ENCODE peak calls at places on chromosomes 6 and 20, in four cellular contexts. One of them, this sample, is unnamed.

GRCh38 chr6:39426057-39426592 is 103.6 kb upstream of the KCNK16 start:
- DNase-seq in GM12878: no peak
- DNase-seq in HepG2: no peak
- DNase-seq in H1: no peak
- DNase-seq in this sample: no peak

GRCh38 chr20:49432562-49432961 is 49.9 kb downstream of the KCNB1 start:
- DNase-seq in GM12878: no peak
- DNase-seq in H1: no peak
- DNase-seq in HepG2: no peak
- DNase-seq in this sample: no peak

GRCh38 chr6:111559193-111560097 is 46.2 kb downstream of the TRAF3IP2 start:
- DNase-seq in H1: no peak
- DNase-seq in GM12878: no peak
- DNase-seq in HepG2: peak; percentile 34
- DNase-seq in this sample: no peak

GRCh38 chr6:154598403-154598802 is 87.9 kb upstream of the CNKSR3 start:
- DNase-seq in H1: no peak
- DNase-seq in GM12878: no peak
- DNase-seq in HepG2: no peak
- DNase-seq in this sample: no peak

GRCh38 chr6:116265081-116265829 is 11.4 kb upstream of the TSPYL4 start:
- DNase-seq in GM12878: no peak
- DNase-seq in H1: no peak
- DNase-seq in HepG2: no peak
- DNase-seq in this sample: no peak

GRCh38 chr6:25645916-25646315 is 6.1 kb upstream of the SCGN start:
- DNase-seq in HepG2: peak; percentile 35
- DNase-seq in GM12878: no peak
- DNase-seq in H1: no peak
- DNase-seq in this sample: no peak

GRCh38 chr6:131765081-131765852 is 42.6 kb upstream of the ENPP1 start:
- DNase-seq in GM12878: no peak
- DNase-seq in HepG2: peak; percentile 83
- DNase-seq in H1: no peak
- DNase-seq in this sample: no peak

GRCh38 chr20:56724246-56724757 is 95.2 kb downstream of the TFAP2C start:
- DNase-seq in HepG2: no peak
- DNase-seq in GM12878: no peak
- DNase-seq in H1: no peak
- DNase-seq in this sample: no peak

GRCh38 chr6:156778615-156779205 is 1.5 kb downstream of the ARID1B start:
- DNase-seq in HepG2: peak; percentile 34
- DNase-seq in GM12878: no peak
- DNase-seq in H1: no peak
- DNase-seq in this sample: peak; percentile 71

GRCh38 chr6:14747881-14748520 is 497.9 kb upstream of the JARID2 start:
- DNase-seq in H1: no peak
- DNase-seq in HepG2: no peak
- DNase-seq in GM12878: no peak
- DNase-seq in this sample: no peak

GRCh38 chr6:170143401-170144150 is 147.3 kb downstream of the DLL1 start:
- DNase-seq in GM12878: no peak
- DNase-seq in HepG2: no peak
- DNase-seq in H1: no peak
- DNase-seq in this sample: no peak

GRCh38 chr6:81589465-81590313 is 162.8 kb downstream of the TENT5A start:
- DNase-seq in H1: no peak
- DNase-seq in HepG2: peak; percentile 3
- DNase-seq in GM12878: no peak
- DNase-seq in this sample: no peak

GRCh38 chr6:11770546-11771466 is 7.8 kb downstream of the ADTRP start:
- DNase-seq in HepG2: no peak
- DNase-seq in H1: no peak
- DNase-seq in GM12878: no peak
- DNase-seq in this sample: no peak

GRCh38 chr6:125201961-125202729 is 48.6 kb downstream of the TPD52L1 start:
- DNase-seq in GM12878: no peak
- DNase-seq in HepG2: no peak
- DNase-seq in H1: no peak
- DNase-seq in this sample: peak; percentile 27

DNA sequence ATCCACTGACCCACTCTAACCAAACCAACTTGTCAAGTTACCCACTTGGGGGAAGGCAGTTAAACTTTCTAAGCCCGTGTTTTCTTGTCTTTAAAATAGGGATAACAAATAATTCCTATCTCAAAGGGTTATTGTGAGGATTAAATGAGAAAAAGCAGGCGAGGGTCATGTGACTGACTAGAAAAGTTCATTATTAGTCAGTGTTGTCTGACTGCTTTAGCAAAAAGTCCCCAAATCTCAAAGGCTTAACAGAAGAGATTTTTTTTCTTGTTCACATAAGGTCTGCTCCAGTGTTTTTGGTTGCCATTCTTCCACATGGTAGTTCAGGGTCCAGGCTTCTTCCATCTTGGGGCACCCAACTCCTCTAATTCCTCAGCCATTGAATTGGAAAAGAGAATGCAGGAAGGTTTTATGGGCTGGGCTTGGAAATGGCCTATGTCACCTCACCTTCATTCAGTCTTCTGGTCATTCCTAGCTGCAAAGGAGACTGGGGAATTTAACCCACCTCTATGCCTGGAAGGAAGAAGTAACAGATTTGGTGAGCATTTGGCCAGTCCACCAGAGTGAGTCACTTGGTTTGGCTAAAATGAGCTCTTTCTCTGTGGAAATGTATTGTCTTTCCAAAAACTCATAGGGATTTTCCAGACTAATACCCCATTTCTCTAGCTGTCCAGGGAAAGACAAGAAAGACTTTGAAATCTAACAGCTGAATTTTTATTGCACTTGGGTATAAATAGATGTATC is 77.0 kb downstream of the CAP2 start:
- DNase-seq in GM12878: no peak
- DNase-seq in H1: no peak
- DNase-seq in HepG2: no peak
- DNase-seq in this sample: no peak
- TF ChIP-seq BRCA1 in GM12878: no peak
- TF ChIP-seq BRCA1 in H1: no peak
- TF ChIP-seq BRCA1 in HepG2: no peak
- TF ChIP-seq BRCA1 in this sample: no peak

GRCh38 chr20:40727960-40728359 is 38.9 kb upstream of the MAFB start:
- DNase-seq in H1: no peak
- DNase-seq in HepG2: no peak
- DNase-seq in GM12878: no peak
- DNase-seq in this sample: no peak
- TF ChIP-seq BRCA1 in H1: no peak
- TF ChIP-seq BRCA1 in HepG2: no peak
- TF ChIP-seq BRCA1 in GM12878: no peak
- TF ChIP-seq BRCA1 in this sample: no peak

DNA sequence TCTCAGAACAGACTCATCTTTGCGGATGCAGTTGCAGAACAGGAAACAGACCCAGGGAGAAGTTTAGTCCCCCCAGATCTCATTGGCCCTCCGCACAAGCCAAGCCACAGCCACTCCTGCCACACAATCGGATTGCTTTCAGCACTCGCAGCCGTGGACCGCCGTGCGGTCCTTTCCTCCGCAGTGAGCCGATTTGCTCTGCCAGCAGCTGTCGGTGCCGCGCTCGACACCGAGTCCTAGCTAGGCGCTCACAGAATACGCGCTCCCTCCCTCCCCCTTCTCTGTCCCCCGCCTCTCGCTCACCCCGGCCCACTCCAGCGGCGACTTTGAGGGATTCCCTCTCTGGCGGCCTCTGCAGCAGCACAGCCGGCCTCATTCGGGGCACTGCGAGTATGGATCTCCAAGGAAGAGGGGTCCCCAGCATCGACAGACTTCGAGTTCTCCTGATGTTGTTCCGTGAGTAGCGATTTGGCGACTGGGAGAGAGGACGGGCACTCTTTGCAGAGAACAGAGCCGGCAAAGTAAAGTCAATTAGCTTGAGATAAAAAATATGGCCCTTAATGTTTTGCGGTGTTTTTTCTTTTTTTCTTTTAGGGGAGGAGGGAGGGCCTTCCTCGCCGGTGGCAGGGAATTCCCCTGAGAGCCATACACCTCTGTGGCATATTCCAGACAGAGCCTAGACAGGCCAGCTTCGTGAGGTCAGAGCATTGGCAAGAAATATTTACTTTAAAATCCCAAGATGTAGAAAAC is at the start of gene LAMP5:
- DNase-seq in GM12878: no peak
- DNase-seq in HepG2: no peak
- DNase-seq in H1: no peak
- DNase-seq in this sample: no peak
- TF ChIP-seq BRCA1 in GM12878: no peak
- TF ChIP-seq BRCA1 in HepG2: no peak
- TF ChIP-seq BRCA1 in H1: no peak
- TF ChIP-seq BRCA1 in this sample: no peak

GRCh38 chr6:130676077-130676772 is 151.0 kb upstream of the SMLR1 start:
- DNase-seq in GM12878: no peak
- DNase-seq in H1: no peak
- DNase-seq in HepG2: no peak
- DNase-seq in this sample: no peak
- TF ChIP-seq BRCA1 in GM12878: no peak
- TF ChIP-seq BRCA1 in H1: no peak
- TF ChIP-seq BRCA1 in HepG2: no peak
- TF ChIP-seq BRCA1 in this sample: no peak

GRCh38 chr6:163193326-163193725 is 221.2 kb upstream of the QKI start:
- DNase-seq in GM12878: no peak
- DNase-seq in H1: no peak
- DNase-seq in HepG2: no peak
- DNase-seq in this sample: no peak
- TF ChIP-seq BRCA1 in GM12878: no peak
- TF ChIP-seq BRCA1 in H1: no peak
- TF ChIP-seq BRCA1 in HepG2: no peak
- TF ChIP-seq BRCA1 in this sample: no peak

DNA sequence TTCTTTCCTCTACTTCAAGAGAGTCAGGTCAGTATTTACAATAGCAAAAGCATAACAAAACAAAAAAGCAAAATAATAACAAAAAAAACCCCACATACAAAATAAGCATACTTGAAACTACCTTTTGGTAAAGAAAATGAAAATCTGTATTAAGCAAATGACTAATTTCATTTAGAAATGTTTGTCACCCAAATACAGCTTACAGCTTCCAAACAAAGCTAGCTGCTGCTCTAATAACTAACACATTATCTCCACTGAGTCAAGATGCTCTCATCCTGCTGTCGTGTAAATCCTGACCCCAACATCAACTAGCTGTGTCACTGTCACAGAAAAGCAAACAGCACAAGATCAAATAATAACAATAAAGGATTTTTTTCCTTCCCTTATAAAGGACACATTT is 21.7 kb downstream of the MAP7 start:
- DNase-seq in H1: no peak
- DNase-seq in HepG2: no peak
- DNase-seq in GM12878: no peak
- DNase-seq in this sample: no peak
- TF ChIP-seq BRCA1 in H1: no peak
- TF ChIP-seq BRCA1 in HepG2: no peak
- TF ChIP-seq BRCA1 in GM12878: no peak
- TF ChIP-seq BRCA1 in this sample: no peak

GRCh38 chr20:38866265-38867061 is 59.8 kb upstream of the FAM83D start:
- DNase-seq in H1: no peak
- DNase-seq in GM12878: no peak
- DNase-seq in HepG2: no peak
- DNase-seq in this sample: no peak
- TF ChIP-seq BRCA1 in H1: no peak
- TF ChIP-seq BRCA1 in GM12878: no peak
- TF ChIP-seq BRCA1 in HepG2: no peak
- TF ChIP-seq BRCA1 in this sample: no peak

This sample was measured in K562.